ENCODE peak calls at places on chromosomes 11 and 22, in ten cellular contexts. One of them, this sample, is unnamed. For H3K9me3, the result is how much of the 10 kb centered on the place peaks cover.

GRCh38 chr22:19357270-19358105 is 66.0 kb upstream of the CLTCL1 start:
- DNase-seq in colonic mucosa: no peak
- DNase-seq in CD8-positive, alpha-beta memory T cell: no peak
- DNase-seq in mammary epithelial cell: no peak
- DNase-seq in GM23248: peak
- DNase-seq in neuronal stem cell: no peak
- DNase-seq in lower lobe of right lung: no peak
- DNase-seq in thoracic aorta: no peak
- DNase-seq in CD8-positive, alpha-beta T cell: no peak
- DNase-seq in tibial artery: no peak
- DNase-seq in this sample: no peak

GRCh38 chr11:121741954-121742361 is 289.2 kb upstream of the SORL1-AS1 start:
- DNase-seq in lower lobe of right lung: no peak
- DNase-seq in colonic mucosa: peak
- DNase-seq in CD8-positive, alpha-beta T cell: no peak
- DNase-seq in neuronal stem cell: no peak
- DNase-seq in tibial artery: peak
- DNase-seq in GM23248: peak
- DNase-seq in CD8-positive, alpha-beta memory T cell: no peak
- DNase-seq in thoracic aorta: peak
- DNase-seq in mammary epithelial cell: no peak
- DNase-seq in this sample: no peak

GRCh38 chr11:73597340-73597955 is 464 bp downstream of the FAM168A start:
- DNase-seq in thoracic aorta: peak
- DNase-seq in CD8-positive, alpha-beta memory T cell: no peak
- DNase-seq in lower lobe of right lung: no peak
- DNase-seq in CD8-positive, alpha-beta T cell: no peak
- DNase-seq in GM23248: peak
- DNase-seq in mammary epithelial cell: no peak
- DNase-seq in colonic mucosa: peak
- DNase-seq in neuronal stem cell: peak
- DNase-seq in tibial artery: no peak
- DNase-seq in this sample: no peak

GRCh38 chr11:62012451-62013265 is 45.2 kb upstream of the FTH1 start:
- DNase-seq in neuronal stem cell: no peak
- DNase-seq in colonic mucosa: no peak
- DNase-seq in thoracic aorta: no peak
- DNase-seq in tibial artery: peak
- DNase-seq in mammary epithelial cell: peak
- DNase-seq in CD8-positive, alpha-beta T cell: no peak
- DNase-seq in GM23248: peak
- DNase-seq in lower lobe of right lung: no peak
- DNase-seq in CD8-positive, alpha-beta memory T cell: no peak
- DNase-seq in this sample: no peak

GRCh38 chr22:41513391-41513790 is 30.9 kb downstream of the POLR3H start:
- DNase-seq in lower lobe of right lung: no peak
- DNase-seq in CD8-positive, alpha-beta T cell: no peak
- DNase-seq in mammary epithelial cell: no peak
- DNase-seq in colonic mucosa: no peak
- DNase-seq in thoracic aorta: no peak
- DNase-seq in tibial artery: no peak
- DNase-seq in neuronal stem cell: no peak
- DNase-seq in CD8-positive, alpha-beta memory T cell: no peak
- DNase-seq in GM23248: no peak
- DNase-seq in this sample: no peak

GRCh38 chr11:14451825-14452224 is 47.8 kb downstream of the COPB1 start:
- DNase-seq in lower lobe of right lung: no peak
- DNase-seq in GM23248: no peak
- DNase-seq in CD8-positive, alpha-beta T cell: no peak
- DNase-seq in mammary epithelial cell: no peak
- DNase-seq in CD8-positive, alpha-beta memory T cell: no peak
- DNase-seq in thoracic aorta: no peak
- DNase-seq in colonic mucosa: no peak
- DNase-seq in neuronal stem cell: no peak
- DNase-seq in tibial artery: no peak
- DNase-seq in this sample: no peak

GRCh38 chr11:117670443-117670842 is 126.6 kb downstream of the DSCAML1 start:
- DNase-seq in thoracic aorta: no peak
- DNase-seq in tibial artery: no peak
- DNase-seq in lower lobe of right lung: no peak
- DNase-seq in CD8-positive, alpha-beta memory T cell: no peak
- DNase-seq in neuronal stem cell: peak
- DNase-seq in colonic mucosa: no peak
- DNase-seq in CD8-positive, alpha-beta T cell: no peak
- DNase-seq in mammary epithelial cell: no peak
- DNase-seq in GM23248: no peak
- DNase-seq in this sample: no peak

GRCh38 chr11:38191101-38191500 is 1593.1 kb upstream of the RAG2 start:
- DNase-seq in mammary epithelial cell: no peak
- DNase-seq in CD8-positive, alpha-beta T cell: no peak
- DNase-seq in lower lobe of right lung: no peak
- DNase-seq in colonic mucosa: no peak
- DNase-seq in CD8-positive, alpha-beta memory T cell: no peak
- DNase-seq in thoracic aorta: no peak
- DNase-seq in GM23248: no peak
- DNase-seq in tibial artery: no peak
- DNase-seq in neuronal stem cell: no peak
- DNase-seq in this sample: no peak

GRCh38 chr11:43962383-43962969 is 20.0 kb downstream of the C11orf96 start:
- DNase-seq in lower lobe of right lung: no peak
- DNase-seq in CD8-positive, alpha-beta memory T cell: no peak
- DNase-seq in colonic mucosa: no peak
- DNase-seq in GM23248: peak
- DNase-seq in mammary epithelial cell: no peak
- DNase-seq in CD8-positive, alpha-beta T cell: no peak
- DNase-seq in neuronal stem cell: no peak
- DNase-seq in tibial artery: no peak
- DNase-seq in thoracic aorta: no peak
- DNase-seq in this sample: no peak

GRCh38 chr11:79438631-79439429 is 2.0 kb downstream of the TENM4 start:
- DNase-seq in thoracic aorta: no peak
- DNase-seq in CD8-positive, alpha-beta memory T cell: no peak
- DNase-seq in CD8-positive, alpha-beta T cell: no peak
- DNase-seq in GM23248: peak
- DNase-seq in lower lobe of right lung: no peak
- DNase-seq in colonic mucosa: peak
- DNase-seq in neuronal stem cell: peak
- DNase-seq in mammary epithelial cell: peak
- DNase-seq in tibial artery: peak
- DNase-seq in this sample: no peak

GRCh38 chr11:18501629-18502028 is 25.1 kb downstream of the TSG101 start:
- DNase-seq in neuronal stem cell: no peak
- DNase-seq in GM23248: no peak
- DNase-seq in lower lobe of right lung: no peak
- DNase-seq in CD8-positive, alpha-beta memory T cell: no peak
- DNase-seq in tibial artery: no peak
- DNase-seq in colonic mucosa: no peak
- DNase-seq in CD8-positive, alpha-beta T cell: no peak
- DNase-seq in thoracic aorta: no peak
- DNase-seq in mammary epithelial cell: no peak
- DNase-seq in this sample: no peak
- H3K9me3 ChIP-seq in neuronal stem cell: under half
- H3K9me3 ChIP-seq in GM23248: under half
- H3K9me3 ChIP-seq in lower lobe of right lung: under half
- H3K9me3 ChIP-seq in CD8-positive, alpha-beta memory T cell: under half
- H3K9me3 ChIP-seq in tibial artery: under half
- H3K9me3 ChIP-seq in colonic mucosa: under half
- H3K9me3 ChIP-seq in CD8-positive, alpha-beta T cell: under half
- H3K9me3 ChIP-seq in thoracic aorta: under half
- H3K9me3 ChIP-seq in mammary epithelial cell: under half
- H3K9me3 ChIP-seq in this sample: under half

DNA sequence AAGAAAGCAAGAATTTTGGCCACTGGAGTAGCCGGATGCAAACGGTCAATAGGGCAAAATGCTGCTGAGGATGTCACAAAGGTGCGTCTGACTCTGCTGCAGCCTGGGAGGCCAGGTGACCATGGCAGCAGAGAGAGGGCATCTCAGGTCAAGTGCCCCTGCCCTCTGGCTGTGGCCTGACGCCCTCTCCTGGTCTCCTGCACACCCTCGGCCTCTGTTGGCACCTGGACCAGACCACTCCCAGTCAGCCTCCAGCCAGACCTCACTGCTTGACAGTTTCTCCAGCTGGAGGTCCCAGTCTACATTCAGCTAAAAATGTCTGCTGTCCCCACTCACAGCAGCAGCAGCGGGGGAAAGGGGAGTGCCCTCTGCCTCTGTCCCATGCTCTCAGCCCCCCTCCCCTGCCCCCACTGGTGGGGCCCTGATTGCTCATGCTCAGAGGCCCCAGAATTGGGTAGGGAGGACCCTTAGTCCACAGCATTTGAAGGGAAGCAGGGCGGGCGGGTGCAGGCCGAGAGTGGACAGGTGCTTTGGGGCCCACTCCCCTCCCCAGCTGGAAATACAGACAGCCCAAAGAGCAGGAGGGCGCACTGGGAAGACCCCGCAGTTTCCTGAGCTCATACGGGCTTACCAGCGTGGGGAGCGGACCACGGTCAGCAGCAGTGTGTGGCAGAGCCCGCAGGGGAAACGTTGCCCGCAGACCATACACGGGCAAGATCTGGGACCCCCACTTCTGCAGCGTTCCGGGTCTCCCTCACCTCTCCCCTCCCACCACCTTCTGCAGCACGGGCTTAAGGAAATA is 1.6 kb upstream of the BRSK2 start:
- DNase-seq in GM23248: no peak
- DNase-seq in thoracic aorta: no peak
- DNase-seq in CD8-positive, alpha-beta T cell: no peak
- DNase-seq in mammary epithelial cell: no peak
- DNase-seq in tibial artery: no peak
- DNase-seq in lower lobe of right lung: peak
- DNase-seq in colonic mucosa: no peak
- DNase-seq in neuronal stem cell: no peak
- DNase-seq in CD8-positive, alpha-beta memory T cell: no peak
- DNase-seq in this sample: no peak
- H3K9me3 ChIP-seq in GM23248: under half
- H3K9me3 ChIP-seq in thoracic aorta: under half
- H3K9me3 ChIP-seq in CD8-positive, alpha-beta T cell: under half
- H3K9me3 ChIP-seq in mammary epithelial cell: under half
- H3K9me3 ChIP-seq in tibial artery: under half
- H3K9me3 ChIP-seq in lower lobe of right lung: under half
- H3K9me3 ChIP-seq in colonic mucosa: under half
- H3K9me3 ChIP-seq in neuronal stem cell: under half
- H3K9me3 ChIP-seq in CD8-positive, alpha-beta memory T cell: under half
- H3K9me3 ChIP-seq in this sample: under half

GRCh38 chr22:48698618-48699017 is 1129.1 kb downstream of the BRD1 start:
- DNase-seq in CD8-positive, alpha-beta memory T cell: no peak
- DNase-seq in thoracic aorta: no peak
- DNase-seq in colonic mucosa: no peak
- DNase-seq in GM23248: no peak
- DNase-seq in tibial artery: no peak
- DNase-seq in lower lobe of right lung: no peak
- DNase-seq in neuronal stem cell: no peak
- DNase-seq in CD8-positive, alpha-beta T cell: no peak
- DNase-seq in mammary epithelial cell: no peak
- DNase-seq in this sample: no peak

GRCh38 chr22:48696371-48696770 is 1131.3 kb downstream of the BRD1 start:
- DNase-seq in thoracic aorta: no peak
- DNase-seq in colonic mucosa: no peak
- DNase-seq in CD8-positive, alpha-beta memory T cell: no peak
- DNase-seq in neuronal stem cell: no peak
- DNase-seq in tibial artery: no peak
- DNase-seq in GM23248: no peak
- DNase-seq in mammary epithelial cell: no peak
- DNase-seq in CD8-positive, alpha-beta T cell: no peak
- DNase-seq in lower lobe of right lung: peak
- DNase-seq in this sample: no peak

GRCh38 chr22:48699531-48699930 is 1128.1 kb downstream of the BRD1 start:
- DNase-seq in GM23248: no peak
- DNase-seq in mammary epithelial cell: no peak
- DNase-seq in CD8-positive, alpha-beta T cell: no peak
- DNase-seq in CD8-positive, alpha-beta memory T cell: no peak
- DNase-seq in tibial artery: no peak
- DNase-seq in lower lobe of right lung: no peak
- DNase-seq in thoracic aorta: no peak
- DNase-seq in neuronal stem cell: no peak
- DNase-seq in colonic mucosa: no peak
- DNase-seq in this sample: no peak

GRCh38 chr22:48697223-48697622 is 1130.5 kb downstream of the BRD1 start:
- DNase-seq in neuronal stem cell: no peak
- DNase-seq in CD8-positive, alpha-beta memory T cell: no peak
- DNase-seq in tibial artery: no peak
- DNase-seq in CD8-positive, alpha-beta T cell: no peak
- DNase-seq in GM23248: no peak
- DNase-seq in colonic mucosa: no peak
- DNase-seq in thoracic aorta: no peak
- DNase-seq in mammary epithelial cell: no peak
- DNase-seq in lower lobe of right lung: no peak
- DNase-seq in this sample: no peak

GRCh38 chr22:48697694-48698276 is 1129.9 kb downstream of the BRD1 start:
- DNase-seq in CD8-positive, alpha-beta T cell: no peak
- DNase-seq in lower lobe of right lung: no peak
- DNase-seq in colonic mucosa: no peak
- DNase-seq in thoracic aorta: no peak
- DNase-seq in mammary epithelial cell: no peak
- DNase-seq in neuronal stem cell: no peak
- DNase-seq in CD8-positive, alpha-beta memory T cell: no peak
- DNase-seq in GM23248: no peak
- DNase-seq in tibial artery: no peak
- DNase-seq in this sample: no peak
- H3K9me3 ChIP-seq in CD8-positive, alpha-beta T cell: under half
- H3K9me3 ChIP-seq in lower lobe of right lung: under half
- H3K9me3 ChIP-seq in colonic mucosa: under half
- H3K9me3 ChIP-seq in thoracic aorta: under half
- H3K9me3 ChIP-seq in mammary epithelial cell: under half
- H3K9me3 ChIP-seq in neuronal stem cell: under half
- H3K9me3 ChIP-seq in CD8-positive, alpha-beta memory T cell: under half
- H3K9me3 ChIP-seq in GM23248: under half
- H3K9me3 ChIP-seq in tibial artery: under half
- H3K9me3 ChIP-seq in this sample: under half

GRCh38 chr11:77418155-77418980 is 55.5 kb downstream of the PAK1 start:
- DNase-seq in lower lobe of right lung: no peak
- DNase-seq in CD8-positive, alpha-beta memory T cell: no peak
- DNase-seq in GM23248: no peak
- DNase-seq in thoracic aorta: no peak
- DNase-seq in mammary epithelial cell: no peak
- DNase-seq in CD8-positive, alpha-beta T cell: no peak
- DNase-seq in neuronal stem cell: no peak
- DNase-seq in colonic mucosa: no peak
- DNase-seq in tibial artery: no peak
- DNase-seq in this sample: no peak

GRCh38 chr11:77421041-77421723 is 52.7 kb downstream of the PAK1 start:
- DNase-seq in lower lobe of right lung: no peak
- DNase-seq in GM23248: no peak
- DNase-seq in colonic mucosa: no peak
- DNase-seq in CD8-positive, alpha-beta T cell: no peak
- DNase-seq in thoracic aorta: no peak
- DNase-seq in neuronal stem cell: no peak
- DNase-seq in CD8-positive, alpha-beta memory T cell: no peak
- DNase-seq in tibial artery: no peak
- DNase-seq in mammary epithelial cell: no peak
- DNase-seq in this sample: no peak

GRCh38 chr11:77416357-77416756 is 57.5 kb downstream of the PAK1 start:
- DNase-seq in colonic mucosa: no peak
- DNase-seq in GM23248: no peak
- DNase-seq in CD8-positive, alpha-beta T cell: no peak
- DNase-seq in mammary epithelial cell: no peak
- DNase-seq in thoracic aorta: no peak
- DNase-seq in lower lobe of right lung: no peak
- DNase-seq in tibial artery: no peak
- DNase-seq in CD8-positive, alpha-beta memory T cell: no peak
- DNase-seq in neuronal stem cell: no peak
- DNase-seq in this sample: no peak

GRCh38 chr11:77422690-77423089 is 51.2 kb downstream of the PAK1 start:
- DNase-seq in thoracic aorta: no peak
- DNase-seq in CD8-positive, alpha-beta memory T cell: no peak
- DNase-seq in CD8-positive, alpha-beta T cell: no peak
- DNase-seq in neuronal stem cell: no peak
- DNase-seq in mammary epithelial cell: no peak
- DNase-seq in lower lobe of right lung: no peak
- DNase-seq in colonic mucosa: no peak
- DNase-seq in tibial artery: no peak
- DNase-seq in GM23248: no peak
- DNase-seq in this sample: no peak

GRCh38 chr11:77418981-77419592 is 54.8 kb downstream of the PAK1 start:
- DNase-seq in mammary epithelial cell: no peak
- DNase-seq in CD8-positive, alpha-beta memory T cell: no peak
- DNase-seq in lower lobe of right lung: no peak
- DNase-seq in GM23248: no peak
- DNase-seq in thoracic aorta: no peak
- DNase-seq in colonic mucosa: no peak
- DNase-seq in neuronal stem cell: no peak
- DNase-seq in CD8-positive, alpha-beta T cell: no peak
- DNase-seq in tibial artery: no peak
- DNase-seq in this sample: no peak
- H3K9me3 ChIP-seq in mammary epithelial cell: under half
- H3K9me3 ChIP-seq in CD8-positive, alpha-beta memory T cell: under half
- H3K9me3 ChIP-seq in lower lobe of right lung: under half
- H3K9me3 ChIP-seq in GM23248: under half
- H3K9me3 ChIP-seq in thoracic aorta: under half
- H3K9me3 ChIP-seq in colonic mucosa: under half
- H3K9me3 ChIP-seq in neuronal stem cell: under half
- H3K9me3 ChIP-seq in CD8-positive, alpha-beta T cell: under half
- H3K9me3 ChIP-seq in tibial artery: under half
- H3K9me3 ChIP-seq in this sample: under half

This sample was measured in T-helper 17 cell.